ENCODE peak calls at places on chromosomes 16 and 17, in ten cellular contexts. Y is A549; X is body of pancreas; E is stomach; L is CD4-positive, alpha-beta T cell; W is AG04450; G is PC-9; B is HCT116; D is Caco-2; R is GM23338. C is an unnamed sample.

GRCh38 chr17:74770498-74771318 is 5.4 kb downstream of the NAT9 start:
- DNase-seq in B (peak), D (peak), W (no peak), R (peak), Y (peak), E (peak), G (peak), L (peak), X (peak), C (peak)

GRCh38 chr17:3994221-3994576 is 30.0 kb upstream of the ATP2A3 start:
- DNase-seq in E (no peak), R (no peak), L (no peak), W (no peak), D (no peak), Y (no peak), B (no peak), X (no peak), G (no peak), C (no peak)

GRCh38 chr17:52271781-52272180 is 113.3 kb upstream of the CA10 start:
- DNase-seq in L (no peak), X (no peak), G (no peak), B (no peak), Y (no peak), W (no peak), R (no peak), D (no peak), E (no peak), C (no peak)

GRCh38 chr17:47983492-47984223 is 12.7 kb downstream of the CDK5RAP3 start:
- DNase-seq in D (no peak), E (no peak), L (no peak), W (no peak), Y (no peak), B (no peak), R (no peak), X (no peak), G (no peak), C (no peak)

GRCh38 chr17:81476097-81476496 is 36.5 kb downstream of the ACTG1 start:
- DNase-seq in E (no peak), B (no peak), Y (no peak), R (no peak), X (no peak), G (no peak), D (no peak), L (no peak), W (no peak), C (no peak)

GRCh38 chr17:29256116-29256515 is 9.5 kb downstream of the CRYBA1 start:
- DNase-seq in D (no peak), L (no peak), R (no peak), E (no peak), X (no peak), W (no peak), Y (no peak), B (no peak), G (no peak), C (no peak)

GRCh38 chr17:47703191-47703591 is 9.2 kb downstream of the TBKBP1 start:
- DNase-seq in E (no peak), L (no peak), B (no peak), Y (no peak), G (no peak), D (no peak), X (no peak), W (no peak), R (no peak), C (no peak)

GRCh38 chr17:55377885-55378284 is 43.8 kb downstream of the MMD start:
- DNase-seq in L (no peak), B (no peak), W (no peak), E (no peak), Y (no peak), D (no peak), X (no peak), G (no peak), R (no peak), C (no peak)

GRCh38 chr16:56866955-56867830 is 2.2 kb downstream of the SLC12A3 start:
- DNase-seq in G (peak), B (peak), X (peak), E (peak), R (peak), Y (peak), D (no peak), W (no peak), L (peak), C (no peak)

GRCh38 chr17:27892542-27892865 is 661 bp downstream of the LYRM9 start:
- DNase-seq in W (no peak), G (no peak), D (peak), X (no peak), E (no peak), B (no peak), L (no peak), Y (no peak), R (no peak), C (no peak)

GRCh38 chr17:83076930-83077329 is 2.5 kb upstream of the METRNL start:
- DNase-seq in E (no peak), L (no peak), G (no peak), B (no peak), R (no peak), W (no peak), X (no peak), D (peak), Y (peak), C (no peak)

GRCh38 chr17:30824002-30824355 is 513 bp downstream of the CRLF3 start:
- DNase-seq in D (no peak), X (peak), B (no peak), R (no peak), L (no peak), E (no peak), W (no peak), G (no peak), Y (no peak), C (no peak)

GRCh38 chr17:78132086-78132676 is 1.6 kb downstream of the TMC8 start:
- DNase-seq in G (peak), E (peak), W (no peak), L (peak), X (peak), R (peak), B (no peak), Y (no peak), D (peak), C (peak)

GRCh38 chr17:3667366-3668278 is 756 bp downstream of the TAX1BP3 start:
- DNase-seq in X (peak), R (peak), B (no peak), L (no peak), W (peak), E (peak), G (peak), Y (peak), D (peak), C (no peak)

GRCh38 chr17:38685485-38685884 is 10.7 kb upstream of the EPOP start:
- DNase-seq in D (no peak), R (no peak), L (no peak), W (no peak), B (no peak), E (no peak), Y (no peak), X (no peak), G (no peak), C (no peak)

GRCh38 chr17:17062356-17062755 is 20.1 kb downstream of the MPRIP start:
- DNase-seq in D (no peak), R (no peak), Y (no peak), W (no peak), L (no peak), X (no peak), G (no peak), B (no peak), E (no peak), C (no peak)

GRCh38 chr16:89557230-89557935 is 3.1 kb upstream of the RPL13 start:
- DNase-seq in Y (peak), E (peak), X (peak), B (peak), G (peak), R (peak), W (no peak), L (peak), D (peak), C (peak)

GRCh38 chr17:69401251-69401650 is 13.2 kb upstream of the MAP2K6 start:
- DNase-seq in X (no peak), W (no peak), E (no peak), B (no peak), L (no peak), Y (no peak), G (no peak), D (no peak), R (no peak), C (no peak)

GRCh38 chr16:63982156-63982555 is 1139.7 kb downstream of the CDH11 start:
- DNase-seq in Y (no peak), X (no peak), L (no peak), B (no peak), D (no peak), E (no peak), W (no peak), R (peak), G (no peak), C (no peak)

GRCh38 chr17:38906429-38907172 is 18.8 kb upstream of the LASP1NB start:
- DNase-seq in D (no peak), B (no peak), X (no peak), W (no peak), R (no peak), G (no peak), Y (no peak), L (no peak), E (no peak), C (no peak)

GRCh38 chr16:85687651-85688471 is 893 bp downstream of the GINS2 start:
- DNase-seq in W (no peak), B (no peak), L (no peak), X (no peak), D (no peak), G (no peak), E (no peak), Y (no peak), R (peak), C (no peak)
- TF ChIP-seq CTCF in W (no peak), B (no peak), L (no peak), X (no peak), D (no peak), G (no peak), E (no peak), Y (no peak), R (peak), C (no peak)

GRCh38 chr17:43778337-43779144 is at the start of gene DUSP3:
- DNase-seq in X (peak), G (peak), Y (peak), R (peak), B (peak), W (peak), L (peak), D (peak), E (peak), C (peak)

GRCh38 chr17:43782903-43783462 is 2.7 kb downstream of the CFAP97D1 start:
- DNase-seq in Y (no peak), L (no peak), W (no peak), E (no peak), R (no peak), G (no peak), B (no peak), D (no peak), X (no peak), C (no peak)

GRCh38 chr17:43780135-43780534 is at the start of gene CFAP97D1:
- DNase-seq in G (no peak), R (no peak), Y (no peak), B (no peak), X (no peak), L (no peak), W (no peak), E (no peak), D (no peak), C (no peak)

GRCh38 chr17:43784068-43784467 is 3.8 kb downstream of the CFAP97D1 start:
- DNase-seq in D (no peak), B (no peak), G (no peak), W (no peak), E (no peak), X (no peak), Y (no peak), R (no peak), L (no peak), C (no peak)

DNA sequence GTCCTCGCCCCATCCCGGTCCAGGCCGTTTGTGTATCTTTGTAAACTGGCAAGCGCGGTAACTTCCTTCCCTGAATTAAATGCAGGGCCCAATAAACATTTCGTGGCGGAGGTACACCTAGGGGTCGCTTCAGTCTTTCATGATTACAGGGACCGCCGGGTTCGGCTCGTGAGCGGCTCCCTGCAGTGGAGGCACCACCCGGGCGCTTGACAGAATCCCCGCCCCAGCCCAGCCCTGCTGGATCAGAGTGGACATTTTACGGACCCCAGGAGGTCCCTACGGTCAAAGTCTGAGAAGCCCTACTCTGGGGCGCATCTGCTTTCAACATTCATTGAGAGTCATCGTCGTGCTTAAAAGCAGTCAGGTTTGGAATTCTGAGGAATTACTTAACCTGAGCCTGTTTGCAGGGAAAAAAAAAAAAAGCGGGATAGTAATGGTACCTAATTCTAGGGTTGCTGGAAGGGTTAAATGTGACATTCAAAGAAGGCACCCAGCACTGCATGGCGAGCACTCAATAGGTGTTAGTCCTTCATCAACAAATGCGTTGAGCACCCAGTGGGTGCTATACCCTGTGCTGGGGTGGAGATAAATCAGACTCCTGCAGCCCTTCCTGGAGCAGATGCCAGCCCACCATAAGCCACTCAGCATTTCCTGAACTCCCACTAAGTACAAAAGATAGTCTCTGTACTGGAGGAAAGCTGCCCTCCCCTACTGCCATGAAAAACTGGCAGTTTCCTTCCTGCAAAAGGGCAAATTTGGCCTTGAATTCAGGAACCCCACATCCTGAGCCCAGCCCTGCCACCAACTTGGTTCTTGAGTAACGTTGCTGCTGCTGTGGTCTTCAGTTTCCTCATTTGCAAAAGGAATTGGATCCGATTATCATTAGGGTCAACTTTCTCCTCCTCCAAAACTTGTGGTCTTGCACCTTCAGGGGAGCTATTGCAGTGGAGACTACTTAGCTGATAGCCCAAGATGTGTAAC is 658 bp upstream of the DUSP3 start:
- DNase-seq in B (peak), E (no peak), R (peak), W (no peak), L (no peak), D (peak), X (no peak), Y (peak), G (no peak), C (no peak)
- TF ChIP-seq CTCF in B (no peak), E (no peak), R (peak), W (peak), L (no peak), D (no peak), X (no peak), Y (peak), G (peak), C (no peak)

DNA sequence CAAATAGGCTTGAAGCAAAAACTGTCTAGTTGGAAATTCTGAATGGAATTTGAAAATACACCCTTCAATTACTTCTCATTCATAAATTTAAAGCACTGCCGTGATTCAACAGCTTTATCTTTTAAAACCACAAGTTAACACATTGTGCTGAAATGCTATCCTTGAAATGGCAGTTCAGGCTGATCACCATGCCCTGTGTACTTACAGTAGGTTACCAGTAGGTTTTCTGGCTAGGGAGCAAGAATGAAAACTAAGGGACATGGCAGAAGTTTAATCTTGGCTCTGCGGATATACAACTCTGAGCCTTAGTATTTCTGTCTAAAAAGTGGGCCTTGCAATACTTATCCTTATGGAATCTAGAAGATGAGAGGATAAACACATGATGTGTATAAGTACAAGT is 28.0 kb downstream of the NXPH3 start:
- DNase-seq in E (no peak), G (no peak), R (no peak), W (no peak), Y (no peak), L (no peak), X (no peak), D (no peak), B (no peak), C (no peak)
- TF ChIP-seq CTCF in E (no peak), G (peak), R (no peak), W (peak), Y (no peak), L (no peak), X (no peak), D (no peak), B (no peak), C (no peak)

DNA sequence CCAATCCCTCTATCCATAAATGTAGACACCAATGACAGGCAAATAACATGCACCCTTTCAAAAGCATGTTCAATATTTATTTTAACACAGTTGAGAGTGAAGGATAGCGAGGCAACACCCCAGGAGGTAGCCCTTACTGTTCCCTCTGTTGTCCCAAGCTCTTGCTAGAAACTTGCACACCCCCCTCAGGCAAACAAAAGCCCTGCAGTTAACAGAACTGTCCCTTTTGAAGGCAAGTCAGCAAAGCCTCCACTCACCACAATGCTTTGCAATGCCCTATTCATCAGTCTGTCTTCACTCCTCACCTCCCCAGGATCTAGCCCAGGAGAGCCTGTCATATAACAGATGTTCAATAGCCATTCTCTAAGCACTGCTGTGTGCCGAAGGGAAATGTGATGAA is 3.5 kb upstream of the CNEP1R1 start:
- DNase-seq in Y (peak), L (no peak), G (no peak), B (no peak), R (peak), W (no peak), E (no peak), X (no peak), D (peak), C (no peak)
- TF ChIP-seq CTCF in Y (no peak), L (no peak), G (no peak), B (no peak), R (peak), W (no peak), E (no peak), X (no peak), D (no peak), C (no peak)

DNA sequence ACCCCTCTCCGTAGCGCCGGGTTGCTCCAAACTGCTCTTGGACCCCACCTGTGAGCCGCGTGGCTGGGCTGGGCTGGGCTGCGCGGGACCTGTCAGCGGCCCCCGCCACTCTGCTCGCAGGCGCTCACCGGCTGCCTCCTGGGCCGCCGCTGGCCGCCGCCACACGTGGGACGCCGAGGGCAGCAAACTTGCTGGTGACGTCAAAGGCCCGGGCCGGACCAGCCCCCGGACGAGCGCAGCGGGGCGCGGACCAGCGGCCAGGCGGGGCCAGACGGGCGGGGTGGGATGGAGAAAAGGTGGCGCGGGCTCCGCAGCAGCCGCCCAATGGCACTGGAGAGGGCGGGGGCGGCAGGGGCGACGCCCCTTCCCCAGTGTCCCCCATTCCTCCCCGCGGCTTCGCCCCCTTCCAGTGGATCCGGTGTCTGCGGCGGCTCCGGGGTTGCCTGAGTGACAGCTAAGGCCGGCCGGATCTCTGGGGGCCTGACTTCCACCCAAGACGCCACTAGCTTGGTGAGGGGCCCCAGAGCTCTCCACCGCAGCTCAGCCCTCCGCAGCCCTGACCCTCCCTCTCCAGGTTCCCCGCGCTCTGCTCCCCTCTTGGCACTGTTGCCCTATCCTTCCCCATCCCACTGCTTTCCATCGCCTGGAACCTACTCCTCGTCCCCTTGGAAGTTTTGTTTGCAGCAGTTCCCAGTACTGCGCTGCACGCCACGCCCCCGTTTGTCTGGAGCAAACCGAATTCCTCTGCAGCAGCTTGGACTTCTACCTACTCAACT is at the start of gene HS3ST3A1:
- DNase-seq in E (no peak), X (no peak), R (peak), W (peak), G (no peak), Y (no peak), L (no peak), B (no peak), D (no peak), C (no peak)
- TF ChIP-seq CTCF in E (no peak), X (no peak), R (no peak), W (no peak), G (no peak), Y (no peak), L (no peak), B (no peak), D (no peak), C (no peak)

GRCh38 chr17:58969156-58969555 is 137.5 kb downstream of the TRIM37 start:
- DNase-seq in R (peak), E (no peak), Y (no peak), L (no peak), D (no peak), W (no peak), B (no peak), X (no peak), G (no peak), C (no peak)

GRCh38 chr17:58968662-58969061 is 138.0 kb downstream of the TRIM37 start:
- DNase-seq in E (no peak), R (peak), X (no peak), Y (no peak), W (no peak), L (no peak), D (no peak), G (no peak), B (no peak), C (no peak)

GRCh38 chr17:58966208-58966607 is 140.5 kb downstream of the TRIM37 start:
- DNase-seq in X (no peak), D (no peak), Y (no peak), R (no peak), G (no peak), W (no peak), E (no peak), L (no peak), B (no peak), C (no peak)

GRCh38 chr17:58969612-58970011 is 137.1 kb downstream of the TRIM37 start:
- DNase-seq in L (no peak), Y (no peak), E (no peak), R (no peak), B (no peak), D (no peak), W (no peak), G (no peak), X (no peak), C (no peak)

DNA sequence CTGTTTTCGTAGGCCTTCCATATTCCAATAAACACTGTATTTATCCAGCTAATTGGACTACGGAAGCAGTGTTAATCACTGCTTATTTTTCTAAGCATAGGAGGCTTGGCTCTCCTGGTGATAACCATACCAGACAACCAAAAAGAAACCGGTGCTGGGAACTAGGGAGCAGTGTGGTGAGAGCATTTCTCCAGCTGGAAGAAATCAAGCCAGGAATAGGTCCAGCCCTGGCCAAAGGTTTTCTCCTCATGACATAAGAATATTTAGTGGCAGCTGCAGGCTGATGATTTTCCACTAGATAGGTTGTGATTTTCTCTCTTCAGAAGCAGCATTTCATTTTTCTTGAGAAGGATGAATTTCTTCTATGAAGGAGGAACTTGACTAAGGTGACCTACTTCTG is 141.5 kb downstream of the TRIM37 start:
- DNase-seq in W (no peak), L (no peak), R (no peak), B (no peak), Y (no peak), G (peak), E (no peak), X (no peak), D (no peak), C (no peak)
- TF ChIP-seq CTCF in W (no peak), L (no peak), R (no peak), B (no peak), Y (no peak), G (no peak), E (no peak), X (no peak), D (no peak), C (no peak)

GRCh38 chr17:1147664-1148063 is 32.1 kb downstream of the ABR start:
- DNase-seq in B (peak), Y (peak), D (peak), E (peak), R (peak), W (no peak), L (no peak), X (peak), G (peak), C (no peak)
- TF ChIP-seq CTCF in B (peak), Y (peak), D (peak), E (no peak), R (peak), W (peak), L (no peak), X (no peak), G (peak), C (no peak)

GRCh38 chr16:57994778-57995177 is 5.7 kb downstream of the ZNF319 start:
- DNase-seq in W (no peak), R (peak), D (peak), Y (peak), L (peak), X (peak), E (peak), B (peak), G (peak), C (no peak)
- TF ChIP-seq CTCF in W (peak), R (peak), D (peak), Y (peak), L (no peak), X (no peak), E (no peak), B (peak), G (peak), C (no peak)

C was measured in activated B cell treated with CpG ODN at 0.5 μM for 24 hours.